ENCODE peak calls at places on chromosomes 6 and 20, in four cellular contexts. P is heart left ventricle, W is lower lobe of right lung, N is body of pancreas. R is an unnamed sample.

GRCh38 chr6:71444222-71444621 is 155.6 kb downstream of the OGFRL1 start:
- DNase-seq in P (no peak), W (no peak), N (no peak), R (no peak)

GRCh38 chr20:2172305-2173175 is 70.9 kb downstream of the STK35 start:
- DNase-seq in P (peak; percentile 66), W (peak; percentile 76), N (peak; percentile 80), R (no peak)

GRCh38 chr6:136244061-136244616 is 6.0 kb downstream of the MTFR2 start:
- DNase-seq in P (no peak), W (no peak), N (no peak), R (no peak)

GRCh38 chr6:28537509-28538140 is 11.9 kb downstream of the GPX5 start:
- DNase-seq in P (no peak), W (no peak), N (no peak), R (no peak)

GRCh38 chr6:53290547-53291510 is 57.9 kb downstream of the ELOVL5 start:
- DNase-seq in P (no peak), W (no peak), N (no peak), R (no peak)

GRCh38 chr6:55825402-55826051 is 49.9 kb downstream of the BMP5 start:
- DNase-seq in P (peak; percentile 17), W (no peak), N (no peak), R (no peak)

GRCh38 chr20:9800406-9800805 is 38.5 kb downstream of the PAK5 start:
- DNase-seq in P (no peak), W (no peak), N (no peak), R (no peak)

GRCh38 chr6:158799051-158799792 is 19.9 kb downstream of the EZR start:
- DNase-seq in P (no peak), W (no peak), N (peak; percentile 90), R (no peak)

GRCh38 chr6:157194643-157195042 is 128.7 kb downstream of the TMEM242 start:
- DNase-seq in P (no peak), W (no peak), N (no peak), R (no peak)

GRCh38 chr6:22785036-22785435 is 215.7 kb downstream of the HDGFL1 start:
- DNase-seq in P (no peak), W (no peak), N (no peak), R (no peak)

GRCh38 chr6:13754644-13755043 is 43.0 kb upstream of the RANBP9 start:
- DNase-seq in P (no peak), W (no peak), N (no peak), R (no peak)

GRCh38 chr6:31086788-31087440 is 25.5 kb downstream of the C6orf15 start:
- DNase-seq in P (no peak), W (no peak), N (no peak), R (no peak)

GRCh38 chr20:36273414-36274247 is 32.5 kb upstream of the DLGAP4 start:
- DNase-seq in P (no peak), W (no peak), N (peak; percentile 12), R (no peak)

GRCh38 chr6:7996538-7997225 is 67.5 kb downstream of the BLOC1S5 start:
- DNase-seq in P (no peak), W (no peak), N (no peak), R (no peak)
- H3K27ac ChIP-seq in P (no peak overlapping the region), W (no peak overlapping the region), N (no peak overlapping the region), R (no peak overlapping the region)

GRCh38 chr6:162343902-162344226 is 383.7 kb downstream of the PRKN start:
- DNase-seq in P (no peak), W (no peak), N (peak; percentile 66), R (no peak)
- H3K4me3 ChIP-seq in P (no peak overlapping the region), W (no peak overlapping the region), N (no peak overlapping the region), R (no peak overlapping the region)

GRCh38 chr6:56837322-56837894 is 117.5 kb upstream of the BEND6 start:
- DNase-seq in P (no peak), W (no peak), N (no peak), R (no peak)

GRCh38 chr6:56833873-56834272 is 121.0 kb upstream of the BEND6 start:
- DNase-seq in P (no peak), W (no peak), N (no peak), R (no peak)

GRCh38 chr6:56838016-56838555 is 116.8 kb upstream of the BEND6 start:
- DNase-seq in P (no peak), W (no peak), N (no peak), R (no peak)

GRCh38 chr6:56833127-56833791 is 121.6 kb upstream of the BEND6 start:
- DNase-seq in P (no peak), W (no peak), N (no peak), R (no peak)

GRCh38 chr6:56835612-56836011 is 119.3 kb upstream of the BEND6 start:
- DNase-seq in P (no peak), W (no peak), N (no peak), R (no peak)
- TF ChIP-seq CTCF in P (no peak), W (no peak), N (no peak), R (no peak)

GRCh38 chr20:62352402-62353288 is 14.5 kb downstream of the LAMA5 start:
- DNase-seq in P (peak; percentile 85), W (no peak), N (peak; percentile 52), R (no peak)
- H3K27ac ChIP-seq in P (peak overlapping the region; percentile 90), W (no peak overlapping the region), N (peak overlapping the region; percentile 49), R (peak overlapping the region; percentile 91)

GRCh38 chr20:18504479-18505060 is 3.2 kb upstream of the SEC23B start:
- DNase-seq in P (peak; percentile 59), W (no peak), N (peak; percentile 25), R (no peak)
- H3K4me3 ChIP-seq in P (no peak overlapping the region), W (no peak overlapping the region), N (no peak overlapping the region), R (no peak overlapping the region)